ENCODE peak calls at places on chromosome 2, in seven cellular contexts. C is ovary, K is body of pancreas, Y is spleen, D is H54, R is IMR-90, O is prostate gland. B is an unnamed sample.

GRCh38 chr2:108458082-108458481 is 9.1 kb downstream of the GCC2 start:
- DNase-seq in C (no peak), K (no peak), Y (no peak), D (no peak), R (no peak), O (no peak), B (no peak)

GRCh38 chr2:149090706-149091105 is 52.2 kb downstream of the LYPD6B start:
- DNase-seq in C (no peak), K (no peak), Y (no peak), D (no peak), R (no peak), O (no peak), B (no peak)

GRCh38 chr2:186716899-186717811 is 23.3 kb downstream of the FAM171B start:
- DNase-seq in C (no peak), K (no peak), Y (no peak), D (no peak), R (peak; percentile 47), O (no peak), B (no peak)

GRCh38 chr2:104804148-104804890 is 49.6 kb upstream of the POU3F3 start:
- DNase-seq in C (no peak), K (no peak), Y (no peak), D (no peak), R (no peak), O (no peak), B (no peak)

GRCh38 chr2:180413331-180413730 is 406.2 kb upstream of the CWC22 start:
- DNase-seq in C (no peak), K (no peak), Y (no peak), D (no peak), R (no peak), O (no peak), B (no peak)

GRCh38 chr2:238646281-238646680 is 201.6 kb upstream of the TWIST2 start:
- DNase-seq in C (no peak), K (no peak), Y (no peak), D (no peak), R (no peak), O (no peak), B (no peak)

GRCh38 chr2:37326866-37327634 is 2.4 kb upstream of the PRKD3 start:
- DNase-seq in C (no peak), K (no peak), Y (no peak), D (no peak), R (no peak), O (no peak), B (no peak)

GRCh38 chr2:24461685-24462084 is 29.4 kb upstream of the NCOA1 start:
- DNase-seq in C (no peak), K (no peak), Y (no peak), D (no peak), R (no peak), O (no peak), B (no peak)

GRCh38 chr2:21710496-21710895 is 586.7 kb downstream of the TDRD15 start:
- DNase-seq in C (no peak), K (no peak), Y (no peak), D (no peak), R (no peak), O (no peak), B (no peak)

GRCh38 chr2:42722328-42723190 is 41.4 kb downstream of the OXER1 start:
- DNase-seq in C (peak; percentile 81), K (peak; percentile 81), Y (no peak), D (peak; percentile 9), R (peak; percentile 89), O (no peak), B (no peak)

GRCh38 chr2:159046966-159047365 is 78.5 kb downstream of the TANC1 start:
- DNase-seq in C (no peak), K (no peak), Y (no peak), D (no peak), R (peak; percentile 59), O (no peak), B (no peak)

GRCh38 chr2:46216213-46216612 is 81.0 kb upstream of the EPAS1 start:
- DNase-seq in C (no peak), K (no peak), Y (no peak), D (no peak), R (peak; percentile 79), O (no peak), B (no peak)

GRCh38 chr2:217995741-217996141 is 7.1 kb downstream of the TNS1 start:
- DNase-seq in C (peak; percentile 82), K (peak; percentile 80), Y (peak; percentile 83), D (no peak), R (no peak), O (no peak), B (no peak)

GRCh38 chr2:106582431-106583143 is 95.4 kb downstream of the CD8B2 start:
- DNase-seq in C (peak; percentile 77), K (peak; percentile 79), Y (peak; percentile 79), D (peak; percentile 75), R (peak; percentile 69), O (peak; percentile 79), B (peak; percentile 59)

GRCh38 chr2:160205511-160205910 is 5.4 kb upstream of the ITGB6 start:
- DNase-seq in C (no peak), K (peak; percentile 82), Y (no peak), D (peak; percentile 79), R (peak; percentile 97), O (peak; percentile 87), B (peak; percentile 67)

GRCh38 chr2:61759718-61760117 is 94.1 kb downstream of the FAM161A start:
- DNase-seq in C (no peak), K (no peak), Y (no peak), D (peak; percentile 42), R (peak; percentile 88), O (no peak), B (no peak)

GRCh38 chr2:148459300-148459891 is 185.2 kb upstream of the EPC2 start:
- DNase-seq in C (no peak), K (no peak), Y (no peak), D (no peak), R (peak; percentile 33), O (no peak), B (no peak)

GRCh38 chr2:158130832-158131473 is 29.3 kb downstream of the UPP2 start:
- DNase-seq in C (no peak), K (no peak), Y (no peak), D (no peak), R (no peak), O (no peak), B (no peak)

GRCh38 chr2:234879671-234880455 is 72.0 kb upstream of the SH3BP4 start:
- DNase-seq in C (no peak), K (no peak), Y (no peak), D (no peak), R (peak; percentile 97), O (no peak), B (no peak)

GRCh38 chr2:197191177-197191947 is 119.2 kb downstream of the ANKRD44 start:
- DNase-seq in C (no peak), K (no peak), Y (no peak), D (no peak), R (peak; percentile 28), O (no peak), B (no peak)

GRCh38 chr2:17309741-17310339 is 208.4 kb downstream of the RAD51AP2 start:
- DNase-seq in C (no peak), K (peak; percentile 58), Y (no peak), D (peak; percentile 12), R (peak; percentile 49), O (peak; percentile 28), B (no peak)

GRCh38 chr2:105308785-105309540 is 20.6 kb downstream of the TGFBRAP1 start:
- DNase-seq in C (no peak), K (no peak), Y (no peak), D (no peak), R (no peak), O (no peak), B (peak; percentile 14)

GRCh38 chr2:190649035-190649797 is at the start of gene NAB1:
- DNase-seq in C (peak; percentile 62), K (peak; percentile 50), Y (peak; percentile 95), D (no peak), R (peak; percentile 44), O (peak; percentile 25), B (peak; percentile 40)
- TF ChIP-seq POLR2A in C (no peak), K (no peak), Y (no peak), D (no peak), R (peak; percentile 54), O (no peak), B (no peak)

GRCh38 chr2:65081232-65081685 is 25.0 kb downstream of the CEP68 start:
- DNase-seq in C (no peak), K (no peak), Y (no peak), D (no peak), R (no peak), O (no peak), B (no peak)
- TF ChIP-seq POLR2A in C (no peak), K (no peak), Y (no peak), D (no peak), R (no peak), O (no peak), B (no peak)

DNA sequence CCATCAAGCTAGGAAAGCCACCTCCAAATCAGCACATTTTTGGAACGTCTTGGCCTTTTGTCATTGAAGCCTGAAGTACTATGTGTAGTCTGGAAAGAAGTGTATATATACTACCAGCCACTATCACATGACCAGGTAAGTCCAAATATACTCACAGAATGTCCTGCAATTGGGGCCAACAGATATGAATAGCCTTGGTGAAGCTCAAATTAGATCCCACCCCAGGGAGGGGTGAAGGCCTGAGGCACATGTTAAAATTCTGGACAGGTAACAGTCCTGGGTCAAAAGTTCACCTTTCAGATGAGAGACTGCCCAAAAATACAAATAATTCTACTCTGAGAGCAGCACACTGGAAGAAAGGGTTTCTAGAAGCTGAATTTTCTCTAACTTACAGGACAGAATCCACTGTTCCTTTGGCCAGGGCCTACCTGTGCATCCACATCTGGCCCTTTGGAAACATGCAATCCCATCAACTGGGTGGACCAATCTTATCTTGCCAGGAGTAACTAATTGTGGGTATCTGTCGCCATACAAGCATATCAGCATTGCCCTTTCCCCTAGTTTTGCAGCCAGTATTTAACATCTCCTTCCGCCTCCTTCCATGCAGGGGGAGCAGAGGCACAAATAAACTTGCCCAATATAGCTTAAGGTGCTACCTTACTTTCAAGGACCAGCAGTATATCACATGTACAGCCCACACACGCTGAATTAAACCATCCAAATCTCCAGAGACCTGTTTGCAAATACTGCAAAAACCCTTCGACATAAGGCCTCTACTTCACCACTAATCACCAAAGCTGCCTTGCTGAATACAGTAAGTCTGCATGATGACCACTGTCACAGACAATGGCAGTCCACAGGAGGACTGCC is 67.8 kb downstream of the EIF5B start:
- DNase-seq in C (no peak), K (no peak), Y (no peak), D (no peak), R (no peak), O (no peak), B (peak; percentile 23)
- TF ChIP-seq POLR2A in C (no peak), K (no peak), Y (no peak), D (no peak), R (no peak), O (no peak), B (no peak)

GRCh38 chr2:241315879-241316700 is at the start of gene SEPTIN2:
- DNase-seq in C (peak; percentile 77), K (no peak), Y (peak; percentile 98), D (peak; percentile 41), R (peak; percentile 28), O (peak; percentile 32), B (no peak)

GRCh38 chr2:241314933-241315182 is 614 bp downstream of the HDLBP start:
- DNase-seq in C (no peak), K (no peak), Y (no peak), D (no peak), R (no peak), O (no peak), B (no peak)

GRCh38 chr2:241314181-241314932 is 1.1 kb downstream of the HDLBP start:
- DNase-seq in C (no peak), K (no peak), Y (no peak), D (no peak), R (peak; percentile 57), O (no peak), B (no peak)

GRCh38 chr2:241316825-241317224 is 1.1 kb downstream of the SEPTIN2 start:
- DNase-seq in C (no peak), K (no peak), Y (no peak), D (no peak), R (no peak), O (peak; percentile 24), B (no peak)

GRCh38 chr2:241315183-241315878 is at the start of gene HDLBP:
- DNase-seq in C (peak; percentile 100), K (peak; percentile 100), Y (peak; percentile 100), D (peak; percentile 96), R (peak; percentile 99), O (peak; percentile 99), B (peak; percentile 99)
- TF ChIP-seq POLR2A in C (no peak), K (peak; percentile 66), Y (no peak), D (peak; percentile 75), R (peak; percentile 74), O (no peak), B (no peak)